ENCODE peak calls at places on chromosomes 4 and X, in five cellular contexts. One of them, this sample, is unnamed. For H3K4me1, the result is how much of the 10 kb centered on the place peaks cover.

GRCh38 chrX:17052210-17052609 is 105.8 kb downstream of the REPS2 start:
- DNase-seq in testis: no peak
- DNase-seq in left ventricle myocardium inferior: no peak
- DNase-seq in cardiac muscle cell: no peak
- DNase-seq in spleen: no peak
- DNase-seq in this sample: no peak

GRCh38 chr4:19025031-19025430 is 1003.5 kb upstream of the LCORL start:
- DNase-seq in testis: no peak
- DNase-seq in left ventricle myocardium inferior: no peak
- DNase-seq in cardiac muscle cell: no peak
- DNase-seq in spleen: no peak
- DNase-seq in this sample: no peak

GRCh38 chr4:125832161-125832560 is 517.4 kb downstream of the FAT4 start:
- DNase-seq in testis: no peak
- DNase-seq in left ventricle myocardium inferior: no peak
- DNase-seq in cardiac muscle cell: no peak
- DNase-seq in spleen: no peak
- DNase-seq in this sample: no peak

GRCh38 chr4:109588176-109588575 is 28.1 kb downstream of the MCUB start:
- DNase-seq in testis: no peak
- DNase-seq in left ventricle myocardium inferior: no peak
- DNase-seq in cardiac muscle cell: no peak
- DNase-seq in spleen: no peak
- DNase-seq in this sample: no peak

GRCh38 chr4:137905930-137906329 is 336.2 kb downstream of the SLC7A11 start:
- DNase-seq in testis: no peak
- DNase-seq in left ventricle myocardium inferior: no peak
- DNase-seq in cardiac muscle cell: no peak
- DNase-seq in spleen: no peak
- DNase-seq in this sample: no peak

GRCh38 chr4:9924750-9925149 is 96.5 kb downstream of the SLC2A9 start:
- DNase-seq in testis: peak
- DNase-seq in left ventricle myocardium inferior: no peak
- DNase-seq in cardiac muscle cell: no peak
- DNase-seq in spleen: no peak
- DNase-seq in this sample: peak

GRCh38 chr4:81351653-81352455 is 119.9 kb downstream of the RASGEF1B start:
- DNase-seq in testis: peak
- DNase-seq in left ventricle myocardium inferior: peak
- DNase-seq in cardiac muscle cell: peak
- DNase-seq in spleen: peak
- DNase-seq in this sample: peak

GRCh38 chr4:116870667-116871066 is 214.7 kb downstream of the TRAM1L1 start:
- DNase-seq in testis: no peak
- DNase-seq in left ventricle myocardium inferior: no peak
- DNase-seq in cardiac muscle cell: no peak
- DNase-seq in spleen: no peak
- DNase-seq in this sample: no peak

GRCh38 chrX:7088968-7089615 is 58.4 kb upstream of the STS start:
- DNase-seq in testis: no peak
- DNase-seq in left ventricle myocardium inferior: no peak
- DNase-seq in cardiac muscle cell: peak
- DNase-seq in spleen: peak
- DNase-seq in this sample: no peak

GRCh38 chrX:7168366-7168765 is 20.4 kb upstream of the PUDP start:
- DNase-seq in testis: no peak
- DNase-seq in left ventricle myocardium inferior: no peak
- DNase-seq in cardiac muscle cell: no peak
- DNase-seq in spleen: no peak
- DNase-seq in this sample: no peak

GRCh38 chr4:151743128-151743854 is 17.5 kb downstream of the GATB start:
- DNase-seq in testis: no peak
- DNase-seq in left ventricle myocardium inferior: no peak
- DNase-seq in cardiac muscle cell: no peak
- DNase-seq in spleen: no peak
- DNase-seq in this sample: no peak

GRCh38 chr4:14856076-14856926 is 146.0 kb upstream of the CPEB2 start:
- DNase-seq in testis: no peak
- DNase-seq in left ventricle myocardium inferior: no peak
- DNase-seq in cardiac muscle cell: no peak
- DNase-seq in spleen: no peak
- DNase-seq in this sample: peak

GRCh38 chrX:118637997-118638396 is 89.4 kb upstream of the IL13RA1 start:
- DNase-seq in testis: no peak
- DNase-seq in left ventricle myocardium inferior: no peak
- DNase-seq in cardiac muscle cell: no peak
- DNase-seq in spleen: no peak
- DNase-seq in this sample: peak

GRCh38 chrX:11786862-11787261 is 28.8 kb downstream of the MSL3 start:
- DNase-seq in testis: no peak
- DNase-seq in left ventricle myocardium inferior: no peak
- DNase-seq in cardiac muscle cell: no peak
- DNase-seq in spleen: no peak
- DNase-seq in this sample: no peak

GRCh38 chrX:46488712-46489111 is 56.5 kb downstream of the ZNF674 start:
- DNase-seq in testis: no peak
- DNase-seq in left ventricle myocardium inferior: no peak
- DNase-seq in cardiac muscle cell: no peak
- DNase-seq in spleen: no peak
- DNase-seq in this sample: no peak

GRCh38 chr4:165974647-165975335 is 101.8 kb downstream of the TLL1 start:
- DNase-seq in testis: no peak
- DNase-seq in left ventricle myocardium inferior: no peak
- DNase-seq in cardiac muscle cell: no peak
- DNase-seq in spleen: no peak
- DNase-seq in this sample: peak

GRCh38 chr4:123783091-123783765 is 386.6 kb downstream of the SPRY1 start:
- DNase-seq in testis: peak
- DNase-seq in left ventricle myocardium inferior: peak
- DNase-seq in cardiac muscle cell: no peak
- DNase-seq in spleen: no peak
- DNase-seq in this sample: no peak

GRCh38 chrX:129654652-129655546 is at the start of gene APLN:
- DNase-seq in testis: peak
- DNase-seq in left ventricle myocardium inferior: peak
- DNase-seq in cardiac muscle cell: peak
- DNase-seq in spleen: no peak
- DNase-seq in this sample: peak

GRCh38 chr4:184471872-184472539 is 2.3 kb downstream of the IRF2 start:
- DNase-seq in testis: no peak
- DNase-seq in left ventricle myocardium inferior: no peak
- DNase-seq in cardiac muscle cell: no peak
- DNase-seq in spleen: no peak
- DNase-seq in this sample: no peak

GRCh38 chrX:19683817-19684216 is 168.5 kb upstream of the MAP3K15 start:
- DNase-seq in testis: no peak
- DNase-seq in left ventricle myocardium inferior: no peak
- DNase-seq in cardiac muscle cell: no peak
- DNase-seq in spleen: no peak
- DNase-seq in this sample: no peak

GRCh38 chrX:87409113-87409841 is 108.3 kb upstream of the KLHL4 start:
- DNase-seq in testis: peak
- DNase-seq in left ventricle myocardium inferior: peak
- DNase-seq in cardiac muscle cell: peak
- DNase-seq in spleen: peak
- DNase-seq in this sample: peak

GRCh38 chrX:68261060-68261672 is 172.1 kb downstream of the OPHN1 start:
- DNase-seq in testis: no peak
- DNase-seq in left ventricle myocardium inferior: no peak
- DNase-seq in cardiac muscle cell: no peak
- DNase-seq in spleen: no peak
- DNase-seq in this sample: peak

GRCh38 chr4:7773401-7774187 is 166.1 kb downstream of the AFAP1 start:
- DNase-seq in testis: no peak
- DNase-seq in left ventricle myocardium inferior: no peak
- DNase-seq in cardiac muscle cell: no peak
- DNase-seq in spleen: peak
- DNase-seq in this sample: no peak

GRCh38 chrX:131779313-131779712 is 235.4 kb downstream of the OR13H1 start:
- DNase-seq in testis: no peak
- DNase-seq in left ventricle myocardium inferior: no peak
- DNase-seq in cardiac muscle cell: no peak
- DNase-seq in spleen: no peak
- DNase-seq in this sample: no peak
- H3K4me1 ChIP-seq in testis: under half
- H3K4me1 ChIP-seq in left ventricle myocardium inferior: under half
- H3K4me1 ChIP-seq in cardiac muscle cell: under half
- H3K4me1 ChIP-seq in spleen: under half
- H3K4me1 ChIP-seq in this sample: under half

DNA sequence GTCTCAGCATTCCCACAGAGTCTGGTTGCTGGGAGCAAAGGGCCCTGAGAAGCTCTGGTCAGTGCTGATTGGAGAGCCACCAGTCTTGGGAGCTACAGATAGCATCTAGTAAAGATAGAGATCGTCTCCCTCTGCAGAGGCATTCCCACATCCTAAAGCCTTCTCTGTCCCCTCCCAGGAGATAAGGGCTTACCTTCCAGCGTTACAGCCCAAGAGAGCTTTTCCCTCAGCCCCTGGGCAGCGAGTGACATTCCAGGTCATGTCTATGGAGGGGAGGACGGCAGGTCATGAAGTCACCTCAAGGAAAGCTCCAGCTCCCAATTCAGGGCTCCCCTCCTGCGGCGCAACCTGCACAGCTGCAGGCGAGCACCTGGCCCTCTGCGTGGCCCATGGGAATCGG is 29.9 kb downstream of the CLDN34 start:
- DNase-seq in testis: no peak
- DNase-seq in left ventricle myocardium inferior: no peak
- DNase-seq in cardiac muscle cell: no peak
- DNase-seq in spleen: no peak
- DNase-seq in this sample: no peak
- H3K4me3 ChIP-seq in testis: no peak
- H3K4me3 ChIP-seq in left ventricle myocardium inferior: no peak
- H3K4me3 ChIP-seq in cardiac muscle cell: no peak
- H3K4me3 ChIP-seq in spleen: no peak
- H3K4me3 ChIP-seq in this sample: no peak

DNA sequence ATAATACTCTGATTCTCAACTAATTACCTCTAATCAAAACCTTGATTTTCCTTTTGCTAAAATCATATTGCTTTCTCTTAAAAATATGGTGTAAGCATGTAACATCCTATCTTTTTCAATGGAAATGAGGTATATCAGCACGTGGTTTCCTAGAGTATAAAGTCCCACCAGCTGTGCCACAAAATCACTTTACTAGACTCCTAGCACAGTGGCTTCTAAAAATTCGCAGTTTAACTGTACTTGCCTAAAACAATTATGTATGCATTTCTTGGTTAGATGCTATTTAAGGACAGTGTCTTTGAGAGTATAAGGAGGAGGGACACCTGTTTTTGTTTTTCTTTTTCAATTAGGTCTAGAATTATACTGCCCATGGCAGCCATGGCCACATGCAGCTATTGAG is 62.8 kb downstream of the GK start:
- DNase-seq in testis: no peak
- DNase-seq in left ventricle myocardium inferior: no peak
- DNase-seq in cardiac muscle cell: no peak
- DNase-seq in spleen: no peak
- DNase-seq in this sample: no peak
- H3K4me1 ChIP-seq in testis: under half
- H3K4me1 ChIP-seq in left ventricle myocardium inferior: under half
- H3K4me1 ChIP-seq in cardiac muscle cell: under half
- H3K4me1 ChIP-seq in spleen: under half
- H3K4me1 ChIP-seq in this sample: under half

DNA sequence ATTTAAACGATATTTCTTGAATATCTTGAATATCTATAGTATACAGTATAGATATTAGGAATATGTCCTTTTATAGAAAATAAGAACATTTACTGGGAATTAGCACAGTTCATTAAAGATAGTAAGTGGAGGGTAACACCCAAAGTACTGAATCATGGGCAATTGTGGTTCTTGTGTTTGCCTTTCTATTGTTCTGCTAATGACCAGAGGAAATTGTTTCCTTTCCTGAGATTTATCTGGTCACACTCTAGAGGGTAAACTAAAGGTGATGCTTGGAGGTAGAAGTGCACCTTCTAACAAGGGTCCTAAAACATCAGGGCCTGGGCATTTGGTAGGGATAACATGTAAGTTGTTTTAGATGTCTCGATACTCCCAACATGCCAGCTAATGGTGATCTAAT is 241.3 kb upstream of the SFRP2 start:
- DNase-seq in testis: no peak
- DNase-seq in left ventricle myocardium inferior: no peak
- DNase-seq in cardiac muscle cell: no peak
- DNase-seq in spleen: no peak
- DNase-seq in this sample: no peak
- H3K4me3 ChIP-seq in testis: no peak
- H3K4me3 ChIP-seq in left ventricle myocardium inferior: no peak
- H3K4me3 ChIP-seq in cardiac muscle cell: no peak
- H3K4me3 ChIP-seq in spleen: no peak
- H3K4me3 ChIP-seq in this sample: no peak

GRCh38 chr4:57099363-57099762 is 10.8 kb downstream of the IGFBP7 start:
- DNase-seq in testis: no peak
- DNase-seq in left ventricle myocardium inferior: no peak
- DNase-seq in cardiac muscle cell: no peak
- DNase-seq in spleen: no peak
- DNase-seq in this sample: no peak

GRCh38 chr4:57100979-57101629 is 9.1 kb downstream of the IGFBP7 start:
- DNase-seq in testis: no peak
- DNase-seq in left ventricle myocardium inferior: no peak
- DNase-seq in cardiac muscle cell: no peak
- DNase-seq in spleen: no peak
- DNase-seq in this sample: no peak

GRCh38 chr4:57104706-57105560 is 5.3 kb downstream of the IGFBP7 start:
- DNase-seq in testis: no peak
- DNase-seq in left ventricle myocardium inferior: no peak
- DNase-seq in cardiac muscle cell: no peak
- DNase-seq in spleen: no peak
- DNase-seq in this sample: no peak

GRCh38 chr4:57102050-57102564 is 8.1 kb downstream of the IGFBP7 start:
- DNase-seq in testis: peak
- DNase-seq in left ventricle myocardium inferior: peak
- DNase-seq in cardiac muscle cell: peak
- DNase-seq in spleen: no peak
- DNase-seq in this sample: peak

GRCh38 chr4:57103051-57103450 is 7.1 kb downstream of the IGFBP7 start:
- DNase-seq in testis: no peak
- DNase-seq in left ventricle myocardium inferior: peak
- DNase-seq in cardiac muscle cell: no peak
- DNase-seq in spleen: no peak
- DNase-seq in this sample: no peak
- H3K4me1 ChIP-seq in testis: under half
- H3K4me1 ChIP-seq in left ventricle myocardium inferior: half or more
- H3K4me1 ChIP-seq in cardiac muscle cell: under half
- H3K4me1 ChIP-seq in spleen: half or more
- H3K4me1 ChIP-seq in this sample: under half

This sample was measured in SJCRH30.